ENCODE peak calls at places on chromosomes 7 and 10, in six cellular contexts. X is A549, I is sigmoid colon, T is hepatocyte, U is lower lobe of right lung, D is GM12865. J is an unnamed sample.
A peak's percentile ranks its signal among the peaks of the same experiment; 100 is the strongest.

GRCh38 chr10:35712486-35712885 is 70.4 kb upstream of the FZD8 start:
- DNase-seq in U (no peak), X (no peak), T (no peak), D (no peak), I (no peak), J (no peak)

GRCh38 chr7:111183373-111183772 is 92.4 kb downstream of the LRRN3 start:
- DNase-seq in D (no peak), T (no peak), X (no peak), I (no peak), U (no peak), J (no peak)

GRCh38 chr10:62016477-62017140 is 115.1 kb downstream of the ARID5B start:
- DNase-seq in U (no peak), T (no peak), D (no peak), X (no peak), I (no peak), J (no peak)

GRCh38 chr7:27170936-27171635 is 3.0 kb downstream of the HOXA10 start:
- DNase-seq in X (no peak), T (no peak), U (no peak), D (no peak), I (peak; percentile 71), J (no peak)

GRCh38 chr7:29350351-29350750 is 155.8 kb downstream of the CHN2 start:
- DNase-seq in D (no peak), U (no peak), X (no peak), I (no peak), T (no peak), J (no peak)

GRCh38 chr7:128845987-128846386 is 15.8 kb downstream of the FLNC start:
- DNase-seq in I (no peak), D (no peak), X (no peak), T (no peak), U (no peak), J (no peak)

GRCh38 chr10:23067939-23068775 is 27.2 kb upstream of the MSRB2 start:
- DNase-seq in U (peak; percentile 85), I (peak; percentile 90), X (peak; percentile 63), D (peak; percentile 85), T (peak; percentile 86), J (no peak)

GRCh38 chr10:132588301-132589013 is 50.9 kb downstream of the INPP5A start:
- DNase-seq in D (peak; percentile 43), T (no peak), I (peak; percentile 78), U (peak; percentile 76), X (no peak), J (no peak)

GRCh38 chr7:114715907-114716306 is 206.0 kb upstream of the MDFIC start:
- DNase-seq in I (no peak), X (no peak), U (no peak), D (no peak), T (no peak), J (no peak)

GRCh38 chr10:36624551-36625100 is 500.8 kb upstream of the ANKRD30A start:
- DNase-seq in U (no peak), T (no peak), D (no peak), I (no peak), X (no peak), J (no peak)

GRCh38 chr7:51357821-51358220 is 41.2 kb upstream of the COBL start:
- DNase-seq in D (no peak), I (no peak), X (no peak), T (no peak), U (no peak), J (no peak)

GRCh38 chr7:146654048-146654447 is 537.4 kb downstream of the CNTNAP2 start:
- DNase-seq in U (no peak), I (no peak), X (no peak), T (no peak), D (no peak), J (no peak)

GRCh38 chr7:29844614-29845013 is 38.3 kb downstream of the WIPF3 start:
- DNase-seq in I (no peak), D (no peak), X (no peak), U (no peak), T (no peak), J (no peak)

GRCh38 chr10:122740640-122741039 is 41.0 kb upstream of the C10orf120 start:
- DNase-seq in D (no peak), T (no peak), U (no peak), I (no peak), X (no peak), J (no peak)

GRCh38 chr7:151244156-151244870 is 4.2 kb downstream of the SMARCD3 start:
- DNase-seq in U (peak; percentile 52), I (no peak), T (peak; percentile 77), X (peak; percentile 73), D (peak; percentile 70), J (no peak)

GRCh38 chr7:30771859-30772429 is 727 bp downstream of the MINDY4 start:
- DNase-seq in T (no peak), I (no peak), X (peak; percentile 34), U (no peak), D (peak; percentile 33), J (no peak)

GRCh38 chr7:80622531-80622930 is 15.9 kb upstream of the CD36 start:
- DNase-seq in X (no peak), I (no peak), D (no peak), U (no peak), T (no peak), J (no peak)

GRCh38 chr10:125721035-125721434 is 1.5 kb downstream of the EDRF1 start:
- DNase-seq in T (no peak), U (no peak), I (no peak), D (peak; percentile 82), X (no peak), J (no peak)

GRCh38 chr7:35781200-35781701 is 19.6 kb upstream of the SEPTIN7 start:
- DNase-seq in U (no peak), I (no peak), D (no peak), X (no peak), T (no peak), J (no peak)

GRCh38 chr10:82908096-82908495 is 1033.1 kb downstream of the NRG3 start:
- DNase-seq in I (no peak), D (no peak), T (no peak), U (no peak), X (no peak), J (no peak)

GRCh38 chr7:37920619-37921339 is at the start of gene EPDR1:
- DNase-seq in U (peak; percentile 83), X (peak; percentile 63), I (peak; percentile 73), T (peak; percentile 63), D (peak; percentile 66), J (no peak)

GRCh38 chr7:81256991-81257390 is 338.1 kb upstream of the SEMA3C start:
- DNase-seq in X (no peak), U (no peak), I (no peak), T (no peak), D (no peak), J (no peak)

GRCh38 chr7:149377386-149377785 is 83.5 kb downstream of the ZNF777 start:
- DNase-seq in X (no peak), D (no peak), U (no peak), T (no peak), I (no peak), J (no peak)

DNA sequence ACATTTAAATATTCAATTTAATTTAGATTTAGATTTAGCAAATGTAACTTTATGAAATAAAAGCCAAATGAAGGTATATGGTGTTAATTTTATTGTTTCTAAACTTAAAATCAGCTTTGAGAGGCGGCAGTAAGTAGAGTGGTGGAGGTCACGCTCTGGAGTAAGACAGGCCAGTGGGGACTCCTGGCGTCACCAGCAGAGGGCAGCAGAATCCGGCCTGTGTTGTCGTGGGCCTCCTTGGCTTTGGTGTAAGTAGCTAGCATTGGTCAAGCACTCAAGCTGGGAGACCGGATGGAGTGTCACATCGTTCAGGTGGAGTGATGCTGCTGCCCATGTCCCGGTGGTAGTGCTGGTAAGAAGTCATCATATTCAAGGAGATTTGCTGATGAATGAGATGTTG is 98.7 kb upstream of the DNAJB6 start:
- DNase-seq in D (no peak), U (no peak), X (no peak), I (no peak), T (no peak), J (no peak)
- TF ChIP-seq CTCF in D (no peak), U (no peak), X (peak; percentile 28), I (no peak), T (no peak), J (peak; percentile 52)

DNA sequence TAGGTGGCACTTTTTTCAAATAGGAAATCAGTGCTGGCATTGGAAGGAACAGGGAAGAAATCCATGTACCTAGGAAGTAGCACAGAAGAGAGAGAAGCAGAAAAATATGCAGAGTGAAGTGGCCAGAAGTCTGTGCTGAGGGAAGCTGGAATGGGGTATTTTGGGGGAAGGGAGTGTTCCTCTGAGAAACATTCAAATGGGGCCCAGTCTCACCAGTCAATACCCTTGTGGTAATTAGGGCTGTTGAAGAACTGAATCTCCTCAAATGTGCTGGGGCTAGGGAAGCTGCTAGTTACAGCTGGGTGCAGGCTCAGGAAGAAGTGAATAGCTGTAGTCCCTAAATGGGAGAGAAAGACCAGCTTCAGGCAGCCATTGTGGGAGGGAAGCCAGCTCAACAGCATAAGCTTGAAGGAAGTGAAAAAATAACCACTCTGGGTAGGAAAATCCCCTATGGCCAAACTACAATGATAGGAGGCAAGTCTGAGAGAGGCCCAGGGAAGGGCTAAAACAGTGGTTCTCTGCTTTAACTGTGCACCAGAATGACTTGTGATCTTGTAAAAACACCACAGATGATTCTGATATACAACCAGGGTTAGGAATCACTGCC is 7.6 kb downstream of the NDST2 start:
- DNase-seq in U (no peak), T (no peak), I (no peak), X (no peak), D (peak; percentile 80), J (no peak)
- H3K4me3 ChIP-seq in U (no peak overlapping the region), T (no peak overlapping the region), I (no peak overlapping the region), X (no peak overlapping the region), D (no peak overlapping the region), J (no peak overlapping the region)

GRCh38 chr10:52741851-52742250 is 30.7 kb downstream of the MBL2 start:
- DNase-seq in X (no peak), I (no peak), U (no peak), T (no peak), D (no peak), J (no peak)

GRCh38 chr10:52744057-52744819 is 28.3 kb downstream of the MBL2 start:
- DNase-seq in T (no peak), I (no peak), X (no peak), U (no peak), D (no peak), J (no peak)

GRCh38 chr10:52742723-52743122 is 29.9 kb downstream of the MBL2 start:
- DNase-seq in D (no peak), T (no peak), I (no peak), X (no peak), U (no peak), J (no peak)

GRCh38 chr10:52747680-52748079 is 24.9 kb downstream of the MBL2 start:
- DNase-seq in T (peak; percentile 42), U (no peak), D (no peak), X (no peak), I (no peak), J (no peak)

GRCh38 chr10:52746169-52746568 is 26.4 kb downstream of the MBL2 start:
- DNase-seq in T (no peak), I (no peak), D (no peak), U (no peak), X (no peak), J (no peak)
- TF ChIP-seq CTCF in T (no peak), I (no peak), D (no peak), U (no peak), X (no peak), J (no peak)

GRCh38 chr7:48140001-48140681 is 31.1 kb upstream of the ABCA13 start:
- DNase-seq in D (no peak), T (peak; percentile 64), X (no peak), U (no peak), I (no peak), J (no peak)
- H3K4me3 ChIP-seq in D (no peak overlapping the region), T (no peak overlapping the region), X (no peak overlapping the region), U (no peak overlapping the region), I (no peak overlapping the region), J (no peak overlapping the region)

J was measured in retinal pigment epithelial cell.